ENCODE peak calls at places on chromosomes 3 and 15, in seven cellular contexts. One of them, this sample, is unnamed. For H3K79me1, the result is how much of the 10 kb centered on the place peaks cover.

GRCh38 chr3:146612015-146612414 is 6.9 kb upstream of the PLSCR5 start:
- DNase-seq in trophoblast cell: no peak
- DNase-seq in IMR-90: no peak
- DNase-seq in H9: no peak
- DNase-seq in neuronal stem cell: no peak
- DNase-seq in H1: no peak
- DNase-seq in mesenchymal stem cell: no peak
- DNase-seq in this sample: no peak

GRCh38 chr15:32651229-32651837 is 9.8 kb downstream of the SCG5 start:
- DNase-seq in H9: peak
- DNase-seq in mesenchymal stem cell: peak
- DNase-seq in IMR-90: peak
- DNase-seq in H1: no peak
- DNase-seq in trophoblast cell: peak
- DNase-seq in neuronal stem cell: peak
- DNase-seq in this sample: peak

GRCh38 chr15:37100109-37100873 is at the start of gene MEIS2:
- DNase-seq in neuronal stem cell: peak
- DNase-seq in H9: peak
- DNase-seq in IMR-90: peak
- DNase-seq in trophoblast cell: peak
- DNase-seq in mesenchymal stem cell: peak
- DNase-seq in H1: no peak
- DNase-seq in this sample: peak

GRCh38 chr3:138774529-138775253 is 60.0 kb downstream of the PIK3CB start:
- DNase-seq in neuronal stem cell: no peak
- DNase-seq in trophoblast cell: peak
- DNase-seq in IMR-90: peak
- DNase-seq in H9: no peak
- DNase-seq in mesenchymal stem cell: peak
- DNase-seq in H1: no peak
- DNase-seq in this sample: peak

GRCh38 chr3:27708246-27708645 is 13.9 kb downstream of the EOMES start:
- DNase-seq in mesenchymal stem cell: no peak
- DNase-seq in neuronal stem cell: no peak
- DNase-seq in trophoblast cell: no peak
- DNase-seq in H9: no peak
- DNase-seq in H1: no peak
- DNase-seq in IMR-90: no peak
- DNase-seq in this sample: no peak

GRCh38 chr3:60746690-60747416 is 504.4 kb downstream of the FHIT start:
- DNase-seq in IMR-90: peak
- DNase-seq in neuronal stem cell: no peak
- DNase-seq in H9: no peak
- DNase-seq in trophoblast cell: peak
- DNase-seq in H1: no peak
- DNase-seq in mesenchymal stem cell: peak
- DNase-seq in this sample: no peak

GRCh38 chr3:184378650-184379374 is 805 bp upstream of the THPO start:
- DNase-seq in IMR-90: no peak
- DNase-seq in trophoblast cell: no peak
- DNase-seq in neuronal stem cell: no peak
- DNase-seq in H9: no peak
- DNase-seq in H1: no peak
- DNase-seq in mesenchymal stem cell: no peak
- DNase-seq in this sample: no peak

GRCh38 chr15:90001062-90001682 is at the start of gene ZNF710:
- DNase-seq in H9: peak
- DNase-seq in neuronal stem cell: peak
- DNase-seq in H1: no peak
- DNase-seq in IMR-90: peak
- DNase-seq in trophoblast cell: peak
- DNase-seq in mesenchymal stem cell: peak
- DNase-seq in this sample: peak

GRCh38 chr3:115709135-115709534 is 85.8 kb downstream of the GAP43 start:
- DNase-seq in neuronal stem cell: no peak
- DNase-seq in H9: no peak
- DNase-seq in trophoblast cell: no peak
- DNase-seq in mesenchymal stem cell: no peak
- DNase-seq in IMR-90: no peak
- DNase-seq in H1: no peak
- DNase-seq in this sample: no peak

GRCh38 chr3:58952128-58952917 is 97.5 kb downstream of the CFAP20DC start:
- DNase-seq in H9: no peak
- DNase-seq in mesenchymal stem cell: no peak
- DNase-seq in trophoblast cell: no peak
- DNase-seq in IMR-90: peak
- DNase-seq in H1: no peak
- DNase-seq in neuronal stem cell: no peak
- DNase-seq in this sample: no peak

GRCh38 chr3:44680921-44681455 is 31.5 kb upstream of the ZNF502 start:
- DNase-seq in H1: no peak
- DNase-seq in trophoblast cell: peak
- DNase-seq in H9: no peak
- DNase-seq in mesenchymal stem cell: no peak
- DNase-seq in neuronal stem cell: no peak
- DNase-seq in IMR-90: no peak
- DNase-seq in this sample: no peak

GRCh38 chr15:78006567-78007205 is 70.8 kb downstream of the TBC1D2B start:
- DNase-seq in mesenchymal stem cell: no peak
- DNase-seq in H1: no peak
- DNase-seq in H9: no peak
- DNase-seq in trophoblast cell: no peak
- DNase-seq in neuronal stem cell: no peak
- DNase-seq in IMR-90: no peak
- DNase-seq in this sample: no peak

GRCh38 chr3:42497009-42497731 is 5.3 kb upstream of the VIPR1 start:
- DNase-seq in H9: peak
- DNase-seq in neuronal stem cell: peak
- DNase-seq in trophoblast cell: peak
- DNase-seq in mesenchymal stem cell: peak
- DNase-seq in IMR-90: peak
- DNase-seq in H1: peak
- DNase-seq in this sample: peak

GRCh38 chr3:123020709-123021108 is 6.9 kb downstream of the SEMA5B start:
- DNase-seq in H9: no peak
- DNase-seq in IMR-90: no peak
- DNase-seq in H1: no peak
- DNase-seq in neuronal stem cell: no peak
- DNase-seq in mesenchymal stem cell: no peak
- DNase-seq in trophoblast cell: no peak
- DNase-seq in this sample: no peak

GRCh38 chr15:74950078-74951000 is 6.2 kb downstream of the RPP25 start:
- DNase-seq in H1: no peak
- DNase-seq in neuronal stem cell: peak
- DNase-seq in mesenchymal stem cell: peak
- DNase-seq in H9: peak
- DNase-seq in IMR-90: peak
- DNase-seq in trophoblast cell: peak
- DNase-seq in this sample: peak

GRCh38 chr3:151615464-151615863 is 118.3 kb upstream of the AADACL2 start:
- DNase-seq in trophoblast cell: no peak
- DNase-seq in IMR-90: no peak
- DNase-seq in H1: no peak
- DNase-seq in neuronal stem cell: no peak
- DNase-seq in mesenchymal stem cell: no peak
- DNase-seq in H9: no peak
- DNase-seq in this sample: no peak

GRCh38 chr15:94206463-94207167 is 24.7 kb upstream of the MCTP2 start:
- DNase-seq in H9: no peak
- DNase-seq in mesenchymal stem cell: peak
- DNase-seq in neuronal stem cell: no peak
- DNase-seq in trophoblast cell: peak
- DNase-seq in IMR-90: peak
- DNase-seq in H1: no peak
- DNase-seq in this sample: no peak

GRCh38 chr3:17033516-17034168 is 148.9 kb downstream of the PLCL2 start:
- DNase-seq in mesenchymal stem cell: no peak
- DNase-seq in H9: no peak
- DNase-seq in trophoblast cell: no peak
- DNase-seq in IMR-90: peak
- DNase-seq in neuronal stem cell: no peak
- DNase-seq in H1: no peak
- DNase-seq in this sample: no peak

GRCh38 chr3:127694467-127695215 is 21.9 kb downstream of the ABTB1 start:
- DNase-seq in neuronal stem cell: no peak
- DNase-seq in H1: no peak
- DNase-seq in mesenchymal stem cell: no peak
- DNase-seq in trophoblast cell: peak
- DNase-seq in H9: peak
- DNase-seq in IMR-90: peak
- DNase-seq in this sample: peak

GRCh38 chr3:37969601-37970100 is 20.9 kb upstream of the VILL start:
- DNase-seq in neuronal stem cell: no peak
- DNase-seq in IMR-90: no peak
- DNase-seq in trophoblast cell: no peak
- DNase-seq in H1: no peak
- DNase-seq in mesenchymal stem cell: no peak
- DNase-seq in H9: peak
- DNase-seq in this sample: no peak

GRCh38 chr3:109440353-109440752 is 103.0 kb upstream of the DPPA4 start:
- DNase-seq in trophoblast cell: no peak
- DNase-seq in H1: no peak
- DNase-seq in mesenchymal stem cell: no peak
- DNase-seq in H9: no peak
- DNase-seq in IMR-90: no peak
- DNase-seq in neuronal stem cell: no peak
- DNase-seq in this sample: peak

GRCh38 chr15:42591238-42591936 is 16.0 kb downstream of the STARD9 start:
- DNase-seq in H1: no peak
- DNase-seq in trophoblast cell: peak
- DNase-seq in neuronal stem cell: no peak
- DNase-seq in H9: no peak
- DNase-seq in IMR-90: peak
- DNase-seq in mesenchymal stem cell: peak
- DNase-seq in this sample: peak

GRCh38 chr3:100634493-100635272 is 25.3 kb downstream of the ADGRG7 start:
- DNase-seq in IMR-90: peak
- DNase-seq in H9: no peak
- DNase-seq in neuronal stem cell: no peak
- DNase-seq in trophoblast cell: peak
- DNase-seq in H1: no peak
- DNase-seq in mesenchymal stem cell: peak
- DNase-seq in this sample: peak

GRCh38 chr3:188187055-188187454 is 33.1 kb downstream of the LPP start:
- DNase-seq in IMR-90: no peak
- DNase-seq in H9: no peak
- DNase-seq in H1: no peak
- DNase-seq in trophoblast cell: no peak
- DNase-seq in neuronal stem cell: no peak
- DNase-seq in mesenchymal stem cell: no peak
- DNase-seq in this sample: no peak

GRCh38 chr3:188191460-188191859 is 37.5 kb downstream of the LPP start:
- DNase-seq in H1: no peak
- DNase-seq in neuronal stem cell: no peak
- DNase-seq in trophoblast cell: no peak
- DNase-seq in IMR-90: no peak
- DNase-seq in H9: no peak
- DNase-seq in mesenchymal stem cell: no peak
- DNase-seq in this sample: no peak

GRCh38 chr3:188192034-188192433 is 38.1 kb downstream of the LPP start:
- DNase-seq in mesenchymal stem cell: no peak
- DNase-seq in IMR-90: no peak
- DNase-seq in neuronal stem cell: no peak
- DNase-seq in H9: no peak
- DNase-seq in trophoblast cell: no peak
- DNase-seq in H1: no peak
- DNase-seq in this sample: no peak

GRCh38 chr3:188185717-188186236 is 31.8 kb downstream of the LPP start:
- DNase-seq in trophoblast cell: peak
- DNase-seq in mesenchymal stem cell: peak
- DNase-seq in H1: no peak
- DNase-seq in IMR-90: no peak
- DNase-seq in neuronal stem cell: no peak
- DNase-seq in H9: no peak
- DNase-seq in this sample: peak

DNA sequence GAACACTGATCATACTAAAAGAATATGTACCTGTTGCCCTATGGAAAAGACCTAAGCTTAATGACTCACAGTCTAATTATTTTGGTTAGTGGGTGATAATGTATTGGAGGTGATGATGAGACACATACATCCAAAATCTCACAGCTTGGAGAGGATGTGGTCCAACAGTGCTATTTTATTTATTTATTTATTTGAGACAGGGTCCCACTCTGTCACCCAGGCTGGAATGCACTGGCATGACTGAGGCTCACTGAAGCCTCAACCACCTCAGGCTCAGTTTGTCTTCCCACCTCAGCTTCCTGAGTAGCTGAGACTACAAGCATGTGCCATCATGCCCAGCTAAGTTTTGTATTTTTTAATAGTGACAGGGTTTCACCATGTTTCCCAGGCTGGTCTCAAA is 35.0 kb downstream of the LPP start:
- DNase-seq in mesenchymal stem cell: no peak
- DNase-seq in neuronal stem cell: no peak
- DNase-seq in trophoblast cell: no peak
- DNase-seq in H1: no peak
- DNase-seq in IMR-90: no peak
- DNase-seq in H9: no peak
- DNase-seq in this sample: no peak
- H3K79me1 ChIP-seq in mesenchymal stem cell: under half
- H3K79me1 ChIP-seq in neuronal stem cell: under half
- H3K79me1 ChIP-seq in trophoblast cell: under half
- H3K79me1 ChIP-seq in H1: under half
- H3K79me1 ChIP-seq in IMR-90: half or more
- H3K79me1 ChIP-seq in H9: under half
- H3K79me1 ChIP-seq in this sample: under half

GRCh38 chr15:35696767-35697231 is 150.8 kb upstream of the DPH6 start:
- DNase-seq in neuronal stem cell: no peak
- DNase-seq in IMR-90: peak
- DNase-seq in trophoblast cell: peak
- DNase-seq in H9: no peak
- DNase-seq in H1: no peak
- DNase-seq in mesenchymal stem cell: peak
- DNase-seq in this sample: peak
- H3K79me1 ChIP-seq in neuronal stem cell: under half
- H3K79me1 ChIP-seq in IMR-90: under half
- H3K79me1 ChIP-seq in trophoblast cell: under half
- H3K79me1 ChIP-seq in H9: under half
- H3K79me1 ChIP-seq in H1: under half
- H3K79me1 ChIP-seq in mesenchymal stem cell: under half
- H3K79me1 ChIP-seq in this sample: under half

GRCh38 chr3:46926447-46926846 is 48.9 kb downstream of the PTH1R start:
- DNase-seq in H9: no peak
- DNase-seq in IMR-90: no peak
- DNase-seq in neuronal stem cell: no peak
- DNase-seq in mesenchymal stem cell: no peak
- DNase-seq in trophoblast cell: no peak
- DNase-seq in H1: no peak
- DNase-seq in this sample: no peak
- H3K79me1 ChIP-seq in H9: under half
- H3K79me1 ChIP-seq in IMR-90: under half
- H3K79me1 ChIP-seq in neuronal stem cell: under half
- H3K79me1 ChIP-seq in mesenchymal stem cell: half or more
- H3K79me1 ChIP-seq in trophoblast cell: under half
- H3K79me1 ChIP-seq in H1: under half
- H3K79me1 ChIP-seq in this sample: under half

DNA sequence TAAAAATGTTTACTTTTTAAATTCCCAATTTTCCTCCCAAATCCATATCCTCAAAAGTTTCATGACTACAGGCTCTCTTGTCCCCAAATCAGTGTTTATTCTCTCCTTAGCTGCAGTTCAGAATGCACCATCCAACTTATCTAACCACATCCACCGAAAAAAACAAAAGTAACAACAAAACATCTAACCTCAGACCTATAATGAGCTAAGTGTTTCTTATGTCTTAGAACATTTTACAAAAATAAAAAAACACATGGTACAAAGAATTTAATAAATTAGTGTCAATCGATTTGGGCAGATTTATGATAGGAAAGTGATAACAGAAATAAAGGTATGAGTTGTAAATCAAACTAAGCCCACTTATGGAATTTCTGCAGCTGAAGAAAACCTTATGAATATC is 13.6 kb downstream of the SATB1 start:
- DNase-seq in mesenchymal stem cell: no peak
- DNase-seq in H9: no peak
- DNase-seq in trophoblast cell: no peak
- DNase-seq in neuronal stem cell: no peak
- DNase-seq in IMR-90: no peak
- DNase-seq in H1: no peak
- DNase-seq in this sample: no peak
- H3K79me1 ChIP-seq in mesenchymal stem cell: under half
- H3K79me1 ChIP-seq in H9: under half
- H3K79me1 ChIP-seq in trophoblast cell: under half
- H3K79me1 ChIP-seq in neuronal stem cell: under half
- H3K79me1 ChIP-seq in IMR-90: under half
- H3K79me1 ChIP-seq in H1: under half
- H3K79me1 ChIP-seq in this sample: under half